ENCODE peak calls at places on chromosomes 7 and 10, in four cellular contexts. K is WERI-Rb-1, V is heart right ventricle, G is lung. L is an unnamed sample. For H3K36me3 and H3K27me3, the result is how much of the 10 kb centered on the place peaks cover.

GRCh38 chr10:108275895-108276685 is 1111.6 kb upstream of the SORCS1 start:
- DNase-seq in V (no peak), G (no peak), K (no peak), L (no peak)

GRCh38 chr7:80335473-80336232 is 176.2 kb downstream of the GNAT3 start:
- DNase-seq in V (no peak), K (peak), G (no peak), L (no peak)

GRCh38 chr10:5743736-5744135 is 59.1 kb downstream of the TASOR2 start:
- DNase-seq in V (no peak), G (no peak), K (no peak), L (no peak)

GRCh38 chr10:124470544-124471449 is 9.2 kb downstream of the LHPP start:
- DNase-seq in G (no peak), K (no peak), V (no peak), L (no peak)

GRCh38 chr10:59805043-59805442 is 51.8 kb upstream of the MRLN start:
- DNase-seq in K (peak), G (no peak), V (no peak), L (no peak)

GRCh38 chr7:103343758-103344452 is 662 bp downstream of the DNAJC2 start:
- DNase-seq in K (no peak), G (no peak), V (no peak), L (peak)

GRCh38 chr7:23114854-23115253 is 9.3 kb downstream of the KLHL7 start:
- DNase-seq in G (no peak), K (no peak), V (no peak), L (peak)

GRCh38 chr10:47369251-47369894 is 14.7 kb downstream of the ZNF488 start:
- DNase-seq in K (no peak), V (no peak), G (no peak), L (no peak)

GRCh38 chr10:14820775-14821154 is 17.1 kb downstream of the CDNF start:
- DNase-seq in V (no peak), G (no peak), K (no peak), L (no peak)

DNA sequence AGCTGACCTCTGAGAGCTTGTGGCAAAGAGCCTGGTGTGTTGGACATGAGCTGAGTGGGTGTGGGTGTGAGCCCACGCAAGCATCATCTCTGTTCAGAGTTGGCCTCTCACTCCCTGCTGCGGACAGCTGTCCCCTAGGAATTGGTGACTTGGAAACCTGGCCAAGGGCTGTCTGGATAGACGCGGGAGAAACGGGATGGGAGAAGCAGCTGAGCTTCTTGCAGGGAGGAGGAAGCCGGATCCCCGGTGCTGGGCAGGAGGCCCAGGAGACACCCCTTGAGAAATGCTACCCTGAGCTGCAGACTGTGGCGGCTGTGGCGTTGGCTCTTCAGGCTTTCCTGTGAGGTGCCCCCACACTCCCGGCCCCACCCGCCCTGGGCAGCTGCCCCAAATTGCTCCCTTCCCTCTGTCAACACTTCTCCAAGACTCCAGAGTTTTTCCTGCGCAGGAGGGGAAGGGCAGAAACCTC is 121.9 kb upstream of the BTBD16 start:
- DNase-seq in G (no peak), V (peak), K (no peak), L (no peak)
- H3K4me3 ChIP-seq in G (no peak), V (peak), K (no peak), L (no peak)

GRCh38 chr7:143382791-143383641 is 1.9 kb downstream of the ZYX start:
- DNase-seq in G (no peak), V (no peak), K (no peak), L (no peak)
- H3K36me3 ChIP-seq in G (under half), V (under half), K (under half), L (under half)

DNA sequence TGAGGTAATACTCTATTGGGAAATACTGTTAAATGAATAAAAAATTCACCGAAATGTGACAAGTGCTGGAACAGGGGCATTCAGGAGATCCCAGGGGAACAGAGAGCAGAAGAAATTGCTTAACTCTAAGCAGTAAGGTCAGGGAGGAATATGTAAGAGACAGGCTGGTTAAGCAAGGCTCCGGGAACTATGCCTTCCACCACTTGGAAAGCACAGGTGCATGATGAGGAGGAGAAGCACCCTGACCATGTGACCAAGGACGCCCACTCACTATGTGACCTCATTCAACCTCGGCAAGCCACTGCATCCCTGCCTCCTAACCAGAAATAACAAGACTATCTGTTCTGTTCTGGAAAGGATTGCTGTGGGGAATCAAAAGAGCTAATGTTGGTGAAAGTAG is 218.4 kb downstream of the ELMO1 start:
- DNase-seq in G (no peak), V (peak), K (no peak), L (no peak)
- H3K27me3 ChIP-seq in G (under half), V (under half), K (under half), L (under half)

GRCh38 chr10:62830577-62831122 is 14.5 kb upstream of the EGR2 start:
- DNase-seq in K (no peak), G (no peak), V (no peak), L (no peak)
- H3K4me3 ChIP-seq in K (no peak), G (no peak), V (no peak), L (no peak)

GRCh38 chr7:44563171-44563679 is 10.5 kb downstream of the DDX56 start:
- DNase-seq in V (no peak), G (no peak), K (no peak), L (no peak)
- H3K36me3 ChIP-seq in V (under half), G (under half), K (under half), L (under half)

GRCh38 chr10:113041841-113042745 is 92.0 kb downstream of the TCF7L2 start:
- DNase-seq in V (no peak), K (no peak), G (no peak), L (no peak)
- H3K27me3 ChIP-seq in V (under half), K (under half), G (under half), L (under half)

DNA sequence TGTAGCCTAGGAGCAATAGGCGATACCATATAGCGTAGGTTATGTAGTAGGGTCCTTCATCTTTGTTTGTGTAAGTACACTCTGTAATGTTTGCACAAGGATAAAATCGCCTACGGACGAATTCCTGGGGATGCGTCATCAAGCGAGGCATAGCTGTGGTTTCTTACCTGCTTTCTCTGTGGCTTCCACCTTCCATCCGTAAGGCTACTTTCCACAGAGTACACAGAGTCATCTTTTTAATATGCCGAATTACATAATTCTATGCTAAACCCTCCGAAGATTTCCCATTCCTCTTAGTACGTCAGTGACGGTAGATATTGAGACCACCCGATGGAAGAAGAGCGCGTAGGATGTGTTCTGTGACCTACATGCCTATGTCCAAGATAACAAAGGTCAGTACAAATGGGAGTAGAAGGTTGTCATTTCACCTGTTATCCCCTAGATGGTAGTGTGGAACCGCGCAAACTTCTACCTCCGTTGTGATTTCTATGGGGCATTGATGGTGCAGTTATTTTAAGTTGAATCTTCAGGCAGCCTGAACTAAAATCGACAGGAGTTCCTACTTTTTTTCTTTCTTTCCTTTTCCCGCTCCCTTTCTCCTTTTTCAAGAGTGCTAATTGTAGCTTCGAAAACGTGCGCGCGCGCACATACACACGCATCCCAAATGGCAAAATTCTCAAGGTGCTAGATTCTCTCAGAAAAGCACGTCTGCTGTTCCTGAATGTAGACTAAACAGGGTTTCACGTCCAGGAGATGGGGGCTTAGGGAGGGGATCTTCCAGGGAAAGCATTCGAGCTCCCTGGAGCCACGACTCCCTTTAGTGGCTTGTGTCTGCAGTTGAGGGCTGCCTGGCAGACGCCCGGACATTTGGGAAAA is 111.7 kb upstream of the MBL2 start:
- DNase-seq in K (peak), V (no peak), G (peak), L (no peak)
- H3K4me3 ChIP-seq in K (no peak), V (no peak), G (no peak), L (no peak)